ENCODE peak calls at places on chromosomes 1 and 21, in seven cellular contexts. K is central memory CD4-positive, alpha-beta T cell; D is LHCN-M2; C is epithelial cell of prostate; Y is IMR-90; P is WTC11; A is iPS-NIHi11. B is an unnamed sample.

GRCh38 chr1:77018386-77019156 is 151.3 kb downstream of the ST6GALNAC5 start:
- DNase-seq in K (no peak), D (no peak), C (no peak), Y (no peak), P (no peak), A (no peak), B (no peak)

GRCh38 chr21:39079617-39080016 is 103.6 kb downstream of the PSMG1 start:
- DNase-seq in K (no peak), D (no peak), C (no peak), Y (peak; percentile 33), P (no peak), A (no peak), B (no peak)

GRCh38 chr1:25037174-25038074 is 107.3 kb upstream of the RUNX3 start:
- DNase-seq in K (peak; percentile 63), D (peak; percentile 14), C (no peak), Y (peak; percentile 13), P (peak; percentile 75), A (peak; percentile 90), B (peak; percentile 28)

GRCh38 chr1:182410620-182411273 is 10.3 kb upstream of the TEDDM1 start:
- DNase-seq in K (no peak), D (no peak), C (no peak), Y (no peak), P (no peak), A (no peak), B (no peak)

GRCh38 chr1:156165083-156165482 is 11.7 kb downstream of the SEMA4A start:
- DNase-seq in K (no peak), D (no peak), C (no peak), Y (peak; percentile 48), P (no peak), A (no peak), B (no peak)

GRCh38 chr1:171663854-171664550 is 11.5 kb upstream of the MYOC start:
- DNase-seq in K (no peak), D (no peak), C (no peak), Y (no peak), P (no peak), A (no peak), B (no peak)

GRCh38 chr1:39505289-39505688 is 13.9 kb downstream of the BMP8A start:
- DNase-seq in K (no peak), D (no peak), C (no peak), Y (no peak), P (no peak), A (no peak), B (no peak)

GRCh38 chr1:225851810-225852209 is 30.4 kb downstream of the TMEM63A start:
- DNase-seq in K (no peak), D (no peak), C (no peak), Y (no peak), P (no peak), A (no peak), B (no peak)

GRCh38 chr1:19949016-19949415 is 25.6 kb upstream of the PLA2G2E start:
- DNase-seq in K (no peak), D (peak; percentile 69), C (peak; percentile 63), Y (peak; percentile 74), P (no peak), A (no peak), B (peak; percentile 81)

GRCh38 chr21:40019076-40019475 is 151.8 kb downstream of the PCP4 start:
- DNase-seq in K (no peak), D (no peak), C (no peak), Y (no peak), P (no peak), A (no peak), B (no peak)

GRCh38 chr1:87091425-87091824 is 177.0 kb downstream of the HS2ST1 start:
- DNase-seq in K (no peak), D (no peak), C (no peak), Y (no peak), P (no peak), A (no peak), B (no peak)

GRCh38 chr1:150165622-150166612 is 16.2 kb downstream of the PLEKHO1 start:
- DNase-seq in K (peak; percentile 30), D (peak; percentile 60), C (no peak), Y (peak; percentile 55), P (peak; percentile 82), A (peak; percentile 79), B (peak; percentile 49)

GRCh38 chr1:8040586-8040985 is 14.5 kb upstream of the ERRFI1 start:
- DNase-seq in K (no peak), D (peak; percentile 99), C (peak; percentile 92), Y (peak; percentile 99), P (no peak), A (no peak), B (peak; percentile 99)

GRCh38 chr1:86522230-86522629 is 24.6 kb upstream of the CLCA4 start:
- DNase-seq in K (no peak), D (no peak), C (no peak), Y (no peak), P (no peak), A (no peak), B (no peak)

GRCh38 chr1:94039514-94039870 is 81.5 kb downstream of the ABCA4 start:
- DNase-seq in K (peak; percentile 12), D (peak; percentile 81), C (no peak), Y (peak; percentile 62), P (peak; percentile 86), A (peak; percentile 84), B (peak; percentile 59)

GRCh38 chr21:42684109-42684916 is 30.9 kb downstream of the PDE9A start:
- DNase-seq in K (peak; percentile 58), D (no peak), C (no peak), Y (no peak), P (no peak), A (no peak), B (peak; percentile 69)

GRCh38 chr1:10559386-10559785 is 84.6 kb downstream of the PEX14 start:
- DNase-seq in K (no peak), D (no peak), C (no peak), Y (no peak), P (no peak), A (no peak), B (no peak)

GRCh38 chr1:3097861-3098260 is 28.9 kb downstream of the PRDM16 start:
- DNase-seq in K (no peak), D (no peak), C (no peak), Y (no peak), P (no peak), A (no peak), B (no peak)

GRCh38 chr1:101507547-101507971 is 270.7 kb downstream of the S1PR1 start:
- DNase-seq in K (no peak), D (no peak), C (no peak), Y (no peak), P (no peak), A (no peak), B (peak; percentile 3)

GRCh38 chr1:25800538-25801377 is 765 bp downstream of the SELENON start:
- DNase-seq in K (no peak), D (no peak), C (no peak), Y (no peak), P (no peak), A (peak; percentile 44), B (no peak)

GRCh38 chr21:37724201-37724600 is 192.1 kb downstream of the KCNJ6 start:
- DNase-seq in K (no peak), D (no peak), C (no peak), Y (no peak), P (no peak), A (no peak), B (no peak)

GRCh38 chr1:1080122-1080753 is 6.1 kb upstream of the RNF223 start:
- DNase-seq in K (no peak), D (peak; percentile 31), C (no peak), Y (peak; percentile 33), P (peak; percentile 76), A (peak; percentile 92), B (peak; percentile 63)

GRCh38 chr1:154608522-154609294 is 722 bp upstream of the ADAR start:
- DNase-seq in K (peak; percentile 40), D (peak; percentile 64), C (no peak), Y (peak; percentile 64), P (peak; percentile 71), A (peak; percentile 61), B (peak; percentile 64)

GRCh38 chr1:25140073-25140797 is 92.1 kb downstream of the SYF2 start:
- DNase-seq in K (no peak), D (no peak), C (no peak), Y (no peak), P (no peak), A (no peak), B (peak; percentile 29)

GRCh38 chr1:226657788-226658537 is 81.1 kb downstream of the ITPKB start:
- DNase-seq in K (no peak), D (no peak), C (peak; percentile 61), Y (no peak), P (no peak), A (no peak), B (no peak)

GRCh38 chr21:31326478-31327247 is 17.4 kb downstream of the TIAM1 start:
- DNase-seq in K (peak; percentile 58), D (peak; percentile 73), C (no peak), Y (no peak), P (no peak), A (no peak), B (peak; percentile 38)

GRCh38 chr21:28719731-28720130 is 272.9 kb downstream of the LTN1 start:
- DNase-seq in K (no peak), D (peak; percentile 7), C (no peak), Y (no peak), P (no peak), A (no peak), B (no peak)

B was measured in RPMI7951.